ENCODE peak calls at places on chromosomes 2 and 18, in nine cellular contexts. I, N, P, R, E, G, A, F and D are unnamed samples.

GRCh38 chr18:41320090-41320489 is 634.9 kb upstream of the PIK3C3 start:
- DNase-seq in I (no peak), N (no peak), P (no peak), R (no peak), E (no peak), G (no peak), A (no peak), F (no peak), D (no peak)

GRCh38 chr18:2108581-2108980 is 462.7 kb downstream of the METTL4 start:
- DNase-seq in I (no peak), N (no peak), P (no peak), R (no peak), E (no peak), G (no peak), A (no peak), F (no peak), D (no peak)

GRCh38 chr2:240435955-240436625 is 627 bp downstream of the GPC1 start:
- DNase-seq in I (peak), N (no peak), P (no peak), R (peak), E (no peak), G (no peak), A (no peak), F (no peak), D (no peak)

GRCh38 chr2:26430826-26431225 is 29.1 kb downstream of the DRC1 start:
- DNase-seq in I (peak), N (no peak), P (no peak), R (peak), E (no peak), G (no peak), A (no peak), F (no peak), D (no peak)

GRCh38 chr18:39571511-39571910 is 2005.9 kb upstream of the CELF4 start:
- DNase-seq in I (peak), N (no peak), P (no peak), R (peak), E (peak), G (no peak), A (peak), F (no peak), D (peak)

GRCh38 chr18:708096-708495 is 4.3 kb downstream of the ENOSF1 start:
- DNase-seq in I (no peak), N (no peak), P (no peak), R (no peak), E (no peak), G (no peak), A (no peak), F (no peak), D (no peak)

GRCh38 chr2:126513033-126513432 is 142.9 kb upstream of the GYPC start:
- DNase-seq in I (no peak), N (no peak), P (no peak), R (peak), E (no peak), G (no peak), A (no peak), F (no peak), D (no peak)

GRCh38 chr2:61426267-61426897 is 44.5 kb downstream of the USP34 start:
- DNase-seq in I (no peak), N (peak), P (peak), R (no peak), E (peak), G (no peak), A (peak), F (peak), D (peak)

GRCh38 chr2:174763793-174764179 is 486 bp downstream of the CHRNA1 start:
- DNase-seq in I (no peak), N (no peak), P (no peak), R (no peak), E (no peak), G (no peak), A (no peak), F (no peak), D (no peak)

GRCh38 chr2:60746318-60746717 is 9.8 kb upstream of the PAPOLG start:
- DNase-seq in I (no peak), N (no peak), P (no peak), R (no peak), E (no peak), G (no peak), A (no peak), F (no peak), D (no peak)

GRCh38 chr2:231410293-231411004 is 14.9 kb downstream of the B3GNT7 start:
- DNase-seq in I (no peak), N (no peak), P (no peak), R (no peak), E (no peak), G (no peak), A (no peak), F (no peak), D (no peak)

GRCh38 chr2:119435953-119436297 is 4.3 kb downstream of the TMEM37 start:
- DNase-seq in I (no peak), N (no peak), P (no peak), R (no peak), E (no peak), G (no peak), A (no peak), F (no peak), D (no peak)

GRCh38 chr18:54338230-54338629 is 19.4 kb downstream of the STARD6 start:
- DNase-seq in I (no peak), N (no peak), P (no peak), R (no peak), E (no peak), G (no peak), A (no peak), F (no peak), D (no peak)

GRCh38 chr18:41899535-41899934 is 55.5 kb upstream of the PIK3C3 start:
- DNase-seq in I (no peak), N (no peak), P (no peak), R (no peak), E (no peak), G (no peak), A (no peak), F (no peak), D (no peak)

GRCh38 chr2:20074001-20074648 is 22.7 kb upstream of the LAPTM4A start:
- DNase-seq in I (no peak), N (no peak), P (no peak), R (no peak), E (no peak), G (no peak), A (no peak), F (no peak), D (no peak)

GRCh38 chr2:140863713-140864112 is 1267.1 kb downstream of the LRP1B start:
- DNase-seq in I (no peak), N (peak), P (no peak), R (peak), E (peak), G (no peak), A (peak), F (no peak), D (peak)

GRCh38 chr18:22466608-22467390 is 49.1 kb upstream of the CTAGE1 start:
- DNase-seq in I (peak), N (no peak), P (no peak), R (peak), E (peak), G (peak), A (no peak), F (no peak), D (no peak)

GRCh38 chr2:714005-714741 is 37.0 kb upstream of the TMEM18 start:
- DNase-seq in I (peak), N (peak), P (peak), R (peak), E (peak), G (no peak), A (peak), F (no peak), D (peak)

DNA sequence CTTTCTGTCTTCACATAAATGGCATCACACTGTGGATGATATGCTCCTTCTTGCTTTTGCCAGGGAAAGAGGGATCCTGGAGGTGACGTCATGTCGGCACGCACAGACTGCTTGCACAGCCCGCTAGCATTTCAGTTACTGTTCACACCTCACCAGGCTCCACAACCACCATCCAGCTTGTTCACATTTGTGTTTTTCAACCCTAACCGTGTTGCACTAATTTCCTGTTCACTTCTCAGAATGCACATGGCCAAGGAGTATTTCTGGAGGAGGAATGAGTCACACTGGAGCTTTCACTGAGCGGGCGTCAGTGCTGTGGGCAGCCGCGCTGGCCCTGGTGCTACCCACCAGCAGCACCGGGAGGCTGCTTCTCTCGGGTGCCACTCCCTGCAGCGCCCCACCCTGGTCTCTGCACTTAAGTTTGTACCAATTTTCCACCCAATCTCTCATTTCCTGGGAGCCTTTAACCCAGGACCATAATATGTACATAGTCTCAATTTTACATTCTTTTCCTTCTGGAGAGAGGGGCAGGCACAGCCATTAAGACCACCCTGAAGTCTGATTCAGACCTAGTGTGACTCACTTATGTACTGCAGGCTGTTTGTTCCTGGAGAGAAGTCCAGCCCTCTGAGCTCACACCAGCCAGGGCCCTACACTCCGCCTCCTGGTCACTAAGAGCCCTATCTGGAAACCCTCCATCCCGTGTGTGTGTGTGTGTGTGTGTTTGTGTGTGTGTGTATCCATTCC is 65.1 kb downstream of the MBP start:
- DNase-seq in I (peak), N (peak), P (no peak), R (peak), E (peak), G (no peak), A (no peak), F (no peak), D (no peak)
- TF ChIP-seq CTCF in I (peak), N (no peak), P (no peak), R (peak), E (no peak), G (no peak), A (no peak), F (no peak), D (no peak)

GRCh38 chr2:21928292-21928691 is 804.5 kb downstream of the TDRD15 start:
- DNase-seq in I (no peak), N (no peak), P (no peak), R (peak), E (no peak), G (no peak), A (no peak), F (no peak), D (no peak)
- TF ChIP-seq CTCF in I (peak), N (no peak), P (peak), R (peak), E (no peak), G (no peak), A (peak), F (peak), D (no peak)

GRCh38 chr2:133262888-133263287 is 305.4 kb downstream of the NCKAP5 start:
- DNase-seq in I (no peak), N (no peak), P (no peak), R (no peak), E (no peak), G (no peak), A (no peak), F (no peak), D (no peak)

GRCh38 chr2:133264951-133265949 is 303.0 kb downstream of the NCKAP5 start:
- DNase-seq in I (no peak), N (no peak), P (no peak), R (no peak), E (peak), G (no peak), A (peak), F (peak), D (no peak)

GRCh38 chr2:133270550-133270949 is 297.7 kb downstream of the NCKAP5 start:
- DNase-seq in I (no peak), N (no peak), P (no peak), R (no peak), E (no peak), G (no peak), A (no peak), F (no peak), D (no peak)

GRCh38 chr2:133266926-133267590 is 301.2 kb downstream of the NCKAP5 start:
- DNase-seq in I (no peak), N (no peak), P (no peak), R (no peak), E (peak), G (no peak), A (peak), F (peak), D (no peak)

DNA sequence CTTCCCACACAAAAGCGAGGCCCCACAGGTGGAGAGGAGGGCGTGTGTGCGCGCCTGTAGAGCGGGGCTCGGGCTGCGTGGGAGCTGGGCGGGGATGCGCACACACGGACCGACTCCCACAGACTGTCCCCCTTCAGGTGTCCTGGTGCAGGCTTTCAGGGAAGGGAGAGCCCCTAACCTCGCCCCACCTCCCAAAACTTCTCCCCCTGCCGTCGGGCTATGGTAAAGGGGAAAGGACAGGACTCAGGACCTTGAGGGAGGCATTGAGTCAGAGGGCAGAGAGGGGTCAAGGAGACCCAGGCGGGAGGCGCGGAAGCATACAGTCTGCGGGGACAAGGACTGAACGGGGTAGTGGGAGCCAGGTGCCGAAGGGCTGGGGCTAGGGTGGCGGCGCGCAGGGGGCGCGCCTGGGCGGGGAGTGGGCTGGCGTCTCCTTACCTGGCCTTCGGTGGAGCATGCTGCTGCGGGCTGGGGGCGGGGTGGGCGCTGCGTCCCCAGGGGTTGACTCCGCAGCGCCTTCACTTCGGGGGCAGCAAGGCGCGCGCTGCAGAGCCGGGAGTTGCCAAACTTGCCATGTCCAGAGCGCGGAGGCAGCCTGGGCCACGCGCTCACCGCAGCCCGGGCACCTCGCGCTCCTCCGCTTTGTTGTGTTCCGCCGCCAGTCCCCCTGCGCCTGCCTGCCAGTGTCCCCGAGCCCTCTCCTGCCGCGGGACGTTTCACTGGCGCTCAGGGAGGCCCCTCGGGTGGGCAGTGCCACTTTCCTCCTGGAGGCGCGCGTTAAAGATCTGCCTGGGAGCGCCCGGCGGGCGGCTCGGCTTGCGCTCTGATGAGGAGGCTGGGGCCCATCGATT is 302.0 kb downstream of the NCKAP5 start:
- DNase-seq in I (no peak), N (no peak), P (peak), R (no peak), E (peak), G (no peak), A (peak), F (peak), D (peak)
- TF ChIP-seq CTCF in I (no peak), N (no peak), P (peak), R (peak), E (peak), G (peak), A (peak), F (peak), D (no peak)

GRCh38 chr2:189799030-189799331 is 14.7 kb downstream of the PMS1 start:
- DNase-seq in I (no peak), N (no peak), P (no peak), R (no peak), E (no peak), G (no peak), A (no peak), F (no peak), D (no peak)
- TF ChIP-seq CTCF in I (no peak), N (peak), P (peak), R (no peak), E (no peak), G (no peak), A (no peak), F (no peak), D (no peak)

GRCh38 chr18:37289423-37289822 is 276.2 kb downstream of the CELF4 start:
- DNase-seq in I (no peak), N (no peak), P (no peak), R (no peak), E (no peak), G (no peak), A (no peak), F (no peak), D (no peak)

GRCh38 chr18:37298816-37299215 is 266.8 kb downstream of the CELF4 start:
- DNase-seq in I (no peak), N (no peak), P (no peak), R (no peak), E (no peak), G (no peak), A (no peak), F (no peak), D (no peak)

GRCh38 chr18:37299471-37300304 is 265.9 kb downstream of the CELF4 start:
- DNase-seq in I (peak), N (no peak), P (no peak), R (peak), E (peak), G (peak), A (no peak), F (no peak), D (no peak)

GRCh38 chr18:37297106-37297505 is 268.5 kb downstream of the CELF4 start:
- DNase-seq in I (no peak), N (no peak), P (no peak), R (no peak), E (no peak), G (no peak), A (no peak), F (no peak), D (no peak)

GRCh38 chr18:37294951-37295350 is 270.6 kb downstream of the CELF4 start:
- DNase-seq in I (no peak), N (no peak), P (peak), R (no peak), E (no peak), G (no peak), A (peak), F (peak), D (no peak)
- TF ChIP-seq CTCF in I (peak), N (no peak), P (peak), R (no peak), E (peak), G (peak), A (peak), F (peak), D (peak)

DNA sequence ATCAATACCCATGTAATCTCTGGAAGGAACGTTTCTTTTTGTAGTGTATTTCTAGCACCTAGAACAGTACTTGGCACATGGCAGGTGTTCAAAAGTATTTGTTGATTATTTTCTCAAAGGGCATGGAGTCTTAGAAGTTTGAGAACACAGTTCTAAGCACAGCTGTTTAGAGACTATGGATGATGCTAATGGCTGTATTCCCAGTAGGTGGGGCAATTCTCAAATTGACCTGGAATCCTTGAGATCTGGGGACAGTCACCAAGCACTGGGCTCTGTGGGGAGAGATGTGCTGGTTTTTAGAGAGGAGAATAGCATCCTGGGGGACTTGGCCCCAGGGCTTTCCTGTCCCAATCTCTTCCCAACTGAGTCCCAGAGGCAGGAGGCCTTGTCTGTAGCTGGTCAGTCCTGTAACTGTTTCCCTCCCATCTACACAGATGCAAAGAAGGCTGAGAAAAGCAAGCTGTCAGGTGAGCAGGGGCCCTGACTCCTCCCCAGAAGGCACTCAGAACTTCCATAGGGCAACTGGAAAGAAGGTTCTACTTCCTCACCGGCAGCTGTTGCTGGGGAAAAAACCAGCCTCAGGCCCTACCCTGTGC is 17.5 kb upstream of the IL36G start:
- DNase-seq in I (no peak), N (no peak), P (no peak), R (no peak), E (no peak), G (no peak), A (no peak), F (no peak), D (no peak)
- TF ChIP-seq CTCF in I (peak), N (no peak), P (no peak), R (no peak), E (no peak), G (no peak), A (no peak), F (no peak), D (no peak)

DNA sequence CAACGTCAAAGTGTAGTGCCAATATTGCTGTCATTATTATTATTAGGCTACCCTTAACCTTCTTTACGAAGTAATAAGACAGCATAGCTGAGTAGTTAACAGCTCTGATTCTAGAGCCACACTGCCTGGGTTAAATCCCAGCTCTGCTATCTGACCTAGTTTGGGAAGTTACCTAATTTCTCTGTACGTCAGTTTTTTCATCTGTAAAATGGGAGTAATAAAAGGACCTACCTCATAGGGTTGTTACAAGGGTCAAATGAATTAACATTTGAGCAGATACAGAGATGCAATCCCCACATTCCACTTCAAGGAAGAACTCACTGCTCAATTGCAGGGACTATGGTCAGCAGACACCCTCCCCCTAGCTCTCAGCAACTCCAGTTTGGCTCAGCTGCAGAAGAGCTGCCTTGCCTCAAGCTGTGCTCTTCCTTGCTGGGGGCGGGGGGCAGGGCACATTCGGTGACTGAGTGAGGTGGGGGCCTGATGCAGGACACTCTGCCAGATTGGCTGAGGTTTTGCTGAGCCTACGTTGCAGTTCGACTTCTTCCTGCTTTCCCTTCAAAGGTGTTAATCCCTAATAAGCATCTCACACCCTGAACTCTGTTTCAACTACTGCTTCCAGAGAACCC is 11.0 kb upstream of the LGALSL start:
- DNase-seq in I (no peak), N (no peak), P (no peak), R (no peak), E (no peak), G (no peak), A (no peak), F (no peak), D (no peak)
- TF ChIP-seq CTCF in I (no peak), N (no peak), P (no peak), R (no peak), E (no peak), G (no peak), A (no peak), F (no peak), D (no peak)